ENCODE peak calls at places on chromosome 6, in eight cellular contexts. K is fibroblast of the aortic adventitia, Y is SK-N-SH, M is endodermal cell, I is cardiac muscle cell, D is upper lobe of right lung, F is tibial artery, B is A549. U is an unnamed sample.

GRCh38 chr6:16704706-16705402 is 56.4 kb downstream of the ATXN1 start:
- DNase-seq in B (no peak), M (no peak), D (no peak), F (no peak), I (peak; percentile 42), Y (no peak), K (peak; percentile 37), U (no peak)

GRCh38 chr6:112409311-112409710 is 62.2 kb downstream of the RFPL4B start:
- DNase-seq in B (no peak), M (no peak), I (no peak), D (no peak), K (no peak), Y (peak; percentile 11), F (no peak), U (peak; percentile 20)

GRCh38 chr6:107064579-107065065 is 36.6 kb downstream of the MTRES1 start:
- DNase-seq in K (peak; percentile 71), M (no peak), F (no peak), Y (no peak), I (no peak), B (no peak), D (no peak), U (peak; percentile 72)

GRCh38 chr6:164378330-164378729 is 931.1 kb downstream of the C6orf118 start:
- DNase-seq in M (no peak), Y (peak; percentile 40), D (no peak), K (no peak), I (no peak), F (no peak), B (no peak), U (no peak)

GRCh38 chr6:38283734-38284362 is 355.9 kb downstream of the BTBD9 start:
- DNase-seq in Y (no peak), M (no peak), F (no peak), B (no peak), I (no peak), K (no peak), D (no peak), U (no peak)

GRCh38 chr6:51432481-51432880 is 613.8 kb downstream of the TFAP2B start:
- DNase-seq in K (no peak), M (no peak), B (no peak), Y (no peak), D (no peak), F (no peak), I (no peak), U (no peak)

GRCh38 chr6:159017757-159018559 is 18.0 kb upstream of the RSPH3 start:
- DNase-seq in F (no peak), B (no peak), D (no peak), M (no peak), K (no peak), Y (no peak), I (no peak), U (no peak)

GRCh38 chr6:117555882-117556498 is 46.3 kb downstream of the GOPC start:
- DNase-seq in Y (no peak), F (peak; percentile 57), B (no peak), K (peak; percentile 63), I (peak; percentile 51), M (peak; percentile 70), D (no peak), U (peak; percentile 21)

GRCh38 chr6:119273799-119274595 is 75.6 kb downstream of the MAN1A1 start:
- DNase-seq in D (no peak), M (no peak), K (peak; percentile 97), B (no peak), F (no peak), I (no peak), Y (peak; percentile 55), U (peak; percentile 87)

GRCh38 chr6:44074383-44075136 is 52.7 kb downstream of the MRPL14 start:
- DNase-seq in D (peak; percentile 82), F (peak; percentile 71), B (peak; percentile 73), Y (peak; percentile 83), M (peak; percentile 89), K (peak; percentile 89), I (peak; percentile 89), U (peak; percentile 81)

GRCh38 chr6:74879234-74879633 is 326.6 kb downstream of the COL12A1 start:
- DNase-seq in F (no peak), I (no peak), B (no peak), K (peak; percentile 85), D (no peak), Y (no peak), M (no peak), U (peak; percentile 82)

GRCh38 chr6:33816911-33817310 is 13.1 kb upstream of the MLN start:
- DNase-seq in D (no peak), Y (no peak), F (no peak), I (no peak), B (no peak), K (no peak), M (no peak), U (no peak)

GRCh38 chr6:118252474-118252873 is 295.6 kb upstream of the PLN start:
- DNase-seq in B (no peak), D (no peak), F (no peak), Y (no peak), M (no peak), I (no peak), K (no peak), U (no peak)

GRCh38 chr6:13574149-13574570 is 241 bp upstream of the SIRT5 start:
- DNase-seq in I (peak; percentile 96), K (peak; percentile 87), B (peak; percentile 90), D (peak; percentile 97), Y (peak; percentile 99), F (peak; percentile 91), M (peak; percentile 98), U (peak; percentile 86)

GRCh38 chr6:137218473-137218916 is 690 bp downstream of the IFNGR1 start:
- DNase-seq in B (no peak), K (peak; percentile 35), M (peak; percentile 49), Y (peak; percentile 35), D (no peak), I (peak; percentile 37), F (peak; percentile 51), U (peak; percentile 66)

GRCh38 chr6:13934721-13935120 is 10.0 kb downstream of the RNF182 start:
- DNase-seq in B (no peak), K (no peak), Y (no peak), M (no peak), I (no peak), F (no peak), D (no peak), U (no peak)

GRCh38 chr6:169230923-169231789 is 22.5 kb downstream of the THBS2 start:
- DNase-seq in F (peak; percentile 28), D (no peak), M (no peak), B (no peak), I (no peak), K (no peak), Y (no peak), U (no peak)

GRCh38 chr6:169227116-169227515 is 26.5 kb downstream of the THBS2 start:
- DNase-seq in M (no peak), Y (no peak), F (no peak), I (no peak), B (no peak), K (no peak), D (no peak), U (no peak)

GRCh38 chr6:169230322-169230665 is 23.4 kb downstream of the THBS2 start:
- DNase-seq in D (no peak), K (no peak), F (no peak), M (no peak), B (no peak), I (no peak), Y (no peak), U (no peak)

GRCh38 chr6:169231790-169232506 is 21.7 kb downstream of the THBS2 start:
- DNase-seq in F (peak; percentile 19), K (no peak), M (no peak), D (no peak), Y (no peak), B (no peak), I (no peak), U (no peak)

DNA sequence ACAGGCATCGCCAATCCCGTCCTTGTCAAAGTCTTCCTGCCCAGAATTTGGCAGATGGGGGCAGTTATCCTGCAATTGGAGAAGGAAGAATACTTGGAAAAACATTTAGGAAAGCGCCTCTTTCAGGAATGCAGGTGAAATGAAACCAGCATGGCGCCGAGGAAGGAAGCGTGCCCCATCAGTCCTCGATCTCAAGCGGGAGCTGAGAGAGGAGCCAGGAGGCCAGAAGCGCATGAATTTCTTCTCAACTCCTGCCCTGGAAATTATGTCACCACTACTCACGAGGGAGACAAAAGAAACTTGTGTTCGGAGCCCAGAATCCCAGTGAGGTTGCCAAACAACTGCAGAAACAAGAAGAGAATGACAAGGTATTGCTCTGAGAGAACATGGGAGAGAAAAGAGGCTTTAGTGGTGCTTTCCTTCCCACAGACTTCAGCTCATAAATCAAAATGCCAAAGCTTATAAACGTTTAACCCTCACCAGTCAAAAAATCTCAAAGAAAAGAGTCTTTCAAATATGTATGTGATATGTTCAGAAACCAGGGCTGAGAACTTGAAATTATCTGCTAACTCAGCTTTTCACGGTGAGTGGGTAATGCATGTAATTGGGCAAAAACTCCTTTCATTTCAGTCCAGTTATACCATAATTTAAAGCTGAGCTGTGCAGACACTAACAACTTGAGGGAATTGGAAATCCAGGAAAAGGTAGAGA is 23.9 kb downstream of the THBS2 start:
- DNase-seq in D (no peak), B (no peak), I (no peak), K (peak; percentile 72), Y (no peak), F (no peak), M (no peak), U (peak; percentile 41)
- H3K4me3 ChIP-seq in D (no peak overlapping the region), B (peak overlapping the region; percentile 31), I (no peak overlapping the region), K (no peak overlapping the region), Y (no peak overlapping the region), F (no peak overlapping the region), M (no peak overlapping the region), U (no peak overlapping the region)

GRCh38 chr6:69456086-69456485 is 340.7 kb downstream of the LMBRD1 start:
- DNase-seq in B (no peak), I (no peak), D (no peak), M (no peak), Y (no peak), F (no peak), K (no peak), U (no peak)
- TF ChIP-seq CTCF in B (no peak), I (no peak), D (no peak), M (no peak), Y (no peak), F (no peak), K (no peak), U (no peak)

GRCh38 chr6:1607236-1607556 is 2.5 kb upstream of the FOXC1 start:
- DNase-seq in Y (no peak), I (no peak), D (no peak), F (no peak), M (no peak), B (no peak), K (peak; percentile 23), U (no peak)
- H3K4me3 ChIP-seq in Y (no peak overlapping the region), I (peak overlapping the region; percentile 2), D (no peak overlapping the region), F (peak overlapping the region; percentile 70), M (peak overlapping the region; percentile 81), B (no peak overlapping the region), K (no peak overlapping the region), U (no peak overlapping the region)

DNA sequence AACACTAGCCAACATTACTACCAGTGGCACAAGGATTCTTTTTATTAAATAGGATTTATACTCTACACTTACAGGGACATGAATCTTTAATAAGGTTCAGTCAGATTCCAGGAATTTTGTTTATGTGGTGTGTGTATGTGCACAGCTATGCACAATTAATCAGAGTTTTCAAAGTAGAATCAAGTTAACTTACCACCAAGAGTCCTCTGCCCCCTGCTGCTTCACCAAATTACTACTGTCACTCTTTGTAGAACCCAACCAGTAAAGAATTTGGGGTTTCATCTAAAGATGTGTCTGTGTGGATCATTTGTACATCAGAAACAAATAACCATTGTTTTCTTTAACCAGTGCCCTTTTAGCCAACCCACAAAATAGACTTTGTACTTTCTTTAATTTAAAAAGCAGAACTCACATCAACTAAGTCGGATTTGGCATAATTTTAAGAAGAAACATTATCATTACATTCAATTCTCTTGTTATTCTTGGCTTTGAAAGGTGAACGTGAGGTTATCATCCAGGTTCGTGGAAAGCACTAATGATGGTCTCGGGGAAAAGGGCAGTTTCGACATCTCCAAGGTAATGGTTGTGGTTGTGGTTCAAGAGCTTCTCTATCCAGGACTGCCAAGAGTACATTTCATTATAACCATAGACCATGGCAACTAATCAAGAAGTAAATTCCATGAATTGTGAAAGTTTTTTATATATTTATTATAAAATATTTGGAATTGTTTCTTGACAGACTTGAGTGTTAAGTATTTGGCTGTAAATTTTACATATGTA is 514.3 kb upstream of the ID4 start:
- DNase-seq in D (no peak), Y (no peak), K (peak; percentile 88), B (no peak), M (no peak), F (no peak), I (no peak), U (peak; percentile 83)
- TF ChIP-seq CTCF in D (no peak), Y (no peak), K (peak; percentile 11), B (no peak), M (no peak), F (no peak), I (peak; percentile 19), U (peak; percentile 38)